ENCODE peak calls at places on chromosomes 6 and 20, in four cellular contexts. N, S, J and A are unnamed samples.

GRCh38 chr6:24481449-24481848 is 7.9 kb downstream of the GPLD1 start:
- DNase-seq in N (no peak), S (no peak), J (no peak), A (no peak)

GRCh38 chr6:42088101-42088591 is 37.8 kb downstream of the TAF8 start:
- DNase-seq in N (peak; percentile 75), S (no peak), J (peak; percentile 58), A (no peak)

GRCh38 chr20:40276291-40276690 is 412.7 kb downstream of the MAFB start:
- DNase-seq in N (no peak), S (no peak), J (no peak), A (no peak)

GRCh38 chr6:139996253-139996834 is 621.9 kb upstream of the CITED2 start:
- DNase-seq in N (peak; percentile 40), S (no peak), J (peak; percentile 31), A (peak; percentile 32)

GRCh38 chr20:10610266-10610665 is 63.5 kb downstream of the JAG1 start:
- DNase-seq in N (no peak), S (no peak), J (no peak), A (no peak)

GRCh38 chr6:40695114-40695513 is 108.0 kb upstream of the LRFN2 start:
- DNase-seq in N (no peak), S (no peak), J (no peak), A (peak; percentile 46)

GRCh38 chr6:170019259-170020040 is 268.0 kb downstream of the ERMARD start:
- DNase-seq in N (peak; percentile 51), S (no peak), J (no peak), A (no peak)

GRCh38 chr20:48831702-48832422 is 4.1 kb upstream of the PREX1 start:
- DNase-seq in N (peak; percentile 64), S (no peak), J (peak; percentile 40), A (no peak)

GRCh38 chr20:52416959-52417358 is 225.4 kb upstream of the ZFP64 start:
- DNase-seq in N (no peak), S (no peak), J (no peak), A (no peak)

GRCh38 chr6:88490865-88491264 is 324.7 kb upstream of the CNR1 start:
- DNase-seq in N (no peak), S (no peak), J (peak; percentile 73), A (no peak)

GRCh38 chr6:105553174-105553573 is 150.3 kb upstream of the PREP start:
- DNase-seq in N (peak; percentile 87), S (no peak), J (no peak), A (no peak)

GRCh38 chr20:1893721-1894470 is 1.3 kb upstream of the SIRPA start:
- DNase-seq in N (no peak), S (no peak), J (no peak), A (no peak)

GRCh38 chr20:24963672-24964517 is 14.8 kb downstream of the CST7 start:
- DNase-seq in N (no peak), S (no peak), J (no peak), A (no peak)

GRCh38 chr6:135938588-135939215 is 87.2 kb downstream of the PDE7B start:
- DNase-seq in N (peak; percentile 25), S (no peak), J (peak; percentile 47), A (peak; percentile 61)

GRCh38 chr6:30707281-30707850 is 9.7 kb downstream of the MDC1 start:
- DNase-seq in N (peak; percentile 33), S (no peak), J (no peak), A (no peak)

GRCh38 chr20:13884803-13885202 is 100.0 kb downstream of the NDUFAF5 start:
- DNase-seq in N (no peak), S (no peak), J (no peak), A (no peak)

GRCh38 chr6:13593720-13594119 is 19.3 kb downstream of the SIRT5 start:
- DNase-seq in N (peak; percentile 56), S (no peak), J (peak; percentile 83), A (no peak)

GRCh38 chr6:28002181-28002580 is 45.1 kb downstream of the OR2B6 start:
- DNase-seq in N (peak; percentile 51), S (no peak), J (no peak), A (no peak)

GRCh38 chr6:90295854-90296345 is 743 bp downstream of the BACH2 start:
- DNase-seq in N (peak; percentile 83), S (peak; percentile 75), J (peak; percentile 79), A (peak; percentile 52)

GRCh38 chr20:62977613-62978558 is 25.4 kb downstream of the SLC17A9 start:
- DNase-seq in N (no peak), S (peak; percentile 84), J (no peak), A (no peak)

GRCh38 chr6:130033999-130034814 is 15.8 kb downstream of the L3MBTL3 start:
- DNase-seq in N (peak; percentile 51), S (peak; percentile 42), J (peak; percentile 90), A (peak; percentile 10)

GRCh38 chr6:79586548-79586947 is 44.6 kb upstream of the SH3BGRL2 start:
- DNase-seq in N (peak; percentile 55), S (no peak), J (no peak), A (peak; percentile 50)

GRCh38 chr20:47740225-47741184 is 44.8 kb downstream of the SULF2 start:
- DNase-seq in N (peak; percentile 34), S (no peak), J (no peak), A (no peak)

GRCh38 chr20:8313073-8313472 is 181.0 kb downstream of the PLCB1 start:
- DNase-seq in N (no peak), S (no peak), J (no peak), A (no peak)